ENCODE peak calls at places on chromosomes 13 and 19, in six cellular contexts. E is hypothalamus, S is stromal cell of bone marrow, Z is fibroblast of lung, W is EH, Q is NCI-H2171. T is an unnamed sample.

GRCh38 chr13:73730014-73730413 is 404.2 kb downstream of the KLF12 start:
- DNase-seq in E (no peak), W (no peak), Z (no peak), S (no peak), Q (no peak), T (no peak)

GRCh38 chr13:26991508-26992181 is 180.0 kb downstream of the USP12 start:
- DNase-seq in W (peak), Z (peak), Q (no peak), E (peak), S (no peak), T (no peak)

GRCh38 chr19:2782357-2782935 is 627 bp downstream of the SGTA start:
- DNase-seq in W (peak), E (no peak), Z (no peak), Q (no peak), S (no peak), T (peak)

GRCh38 chr19:43780706-43781525 is at the start of gene KCNN4:
- DNase-seq in Z (peak), S (peak), W (peak), Q (no peak), E (peak), T (peak)

GRCh38 chr19:34788074-34788473 is 15.1 kb upstream of the ZNF599 start:
- DNase-seq in Q (no peak), E (no peak), S (no peak), W (no peak), Z (no peak), T (no peak)

GRCh38 chr13:43333176-43333575 is 309.8 kb downstream of the DNAJC15 start:
- DNase-seq in Q (no peak), W (no peak), E (no peak), Z (no peak), S (no peak), T (no peak)

GRCh38 chr13:40096357-40096911 is 441.0 kb downstream of the COG6 start:
- DNase-seq in Z (no peak), Q (no peak), S (no peak), W (no peak), E (no peak), T (no peak)

GRCh38 chr13:24983094-24983493 is 112.8 kb upstream of the PABPC3 start:
- DNase-seq in S (no peak), E (no peak), Z (no peak), Q (no peak), W (no peak), T (no peak)

GRCh38 chr13:108326318-108326717 is 56.8 kb downstream of the TNFSF13B start:
- DNase-seq in Z (no peak), Q (no peak), S (no peak), W (no peak), E (no peak), T (no peak)

GRCh38 chr13:43325636-43326035 is 302.2 kb downstream of the DNAJC15 start:
- DNase-seq in S (no peak), Q (no peak), W (no peak), Z (no peak), E (no peak), T (no peak)

GRCh38 chr19:48319647-48320537 is 5.5 kb upstream of the EMP3 start:
- DNase-seq in E (peak), S (peak), W (peak), Q (peak), Z (peak), T (peak)

GRCh38 chr13:98142427-98143156 is at the start of gene FARP1:
- DNase-seq in S (peak), Z (peak), E (peak), Q (peak), W (peak), T (peak)

GRCh38 chr13:44300895-44301638 is 72.6 kb upstream of the SERP2 start:
- DNase-seq in Q (peak), Z (peak), E (no peak), W (peak), S (no peak), T (peak)

GRCh38 chr13:30257433-30258099 is 49.8 kb downstream of the KATNAL1 start:
- DNase-seq in S (no peak), Q (no peak), Z (no peak), E (peak), W (peak), T (peak)